ENCODE peak calls at places on chromosomes 11 and 22, in seven cellular contexts. X is MM.1S, H is HCT116, U is IMR-90, B is H9, I is GM23338, Q is trophoblast cell. W is an unnamed sample.

GRCh38 chr11:114183041-114183511 is 113.1 kb upstream of the NNMT start:
- DNase-seq in X (no peak), I (no peak), Q (no peak), B (no peak), H (no peak), U (no peak), W (no peak)

GRCh38 chr11:87451400-87451799 is 413.7 kb downstream of the TMEM135 start:
- DNase-seq in H (no peak), B (no peak), I (peak; percentile 30), X (no peak), Q (peak; percentile 43), U (peak; percentile 33), W (peak; percentile 28)

GRCh38 chr11:5234390-5234834 is at the start of gene HBD:
- DNase-seq in B (no peak), Q (no peak), I (no peak), X (peak; percentile 79), H (no peak), U (peak; percentile 61), W (no peak)

GRCh38 chr22:19612866-19613572 is 88.8 kb upstream of the CLDN5 start:
- DNase-seq in U (no peak), B (no peak), H (no peak), X (no peak), Q (no peak), I (no peak), W (no peak)

GRCh38 chr22:41976961-41977566 is 7.8 kb downstream of the SEPTIN3 start:
- DNase-seq in U (no peak), B (no peak), I (peak; percentile 72), X (no peak), H (no peak), Q (peak; percentile 30), W (peak; percentile 42)

GRCh38 chr11:119166368-119167076 is 2.0 kb upstream of the NLRX1 start:
- DNase-seq in Q (peak; percentile 28), U (peak; percentile 51), I (no peak), H (no peak), X (no peak), B (no peak), W (no peak)

GRCh38 chr11:2708151-2708581 is 8.4 kb upstream of the KCNQ1OT1 start:
- DNase-seq in Q (no peak), B (no peak), H (no peak), U (no peak), I (no peak), X (no peak), W (no peak)

GRCh38 chr11:70191495-70192140 is 11.5 kb upstream of the FADD start:
- DNase-seq in H (peak; percentile 62), Q (peak; percentile 88), I (peak; percentile 90), B (peak; percentile 91), X (peak; percentile 61), U (peak; percentile 49), W (peak; percentile 92)

GRCh38 chr11:1354125-1354938 is 35.4 kb upstream of the BRSK2 start:
- DNase-seq in H (no peak), I (no peak), Q (no peak), U (no peak), B (no peak), X (no peak), W (no peak)

DNA sequence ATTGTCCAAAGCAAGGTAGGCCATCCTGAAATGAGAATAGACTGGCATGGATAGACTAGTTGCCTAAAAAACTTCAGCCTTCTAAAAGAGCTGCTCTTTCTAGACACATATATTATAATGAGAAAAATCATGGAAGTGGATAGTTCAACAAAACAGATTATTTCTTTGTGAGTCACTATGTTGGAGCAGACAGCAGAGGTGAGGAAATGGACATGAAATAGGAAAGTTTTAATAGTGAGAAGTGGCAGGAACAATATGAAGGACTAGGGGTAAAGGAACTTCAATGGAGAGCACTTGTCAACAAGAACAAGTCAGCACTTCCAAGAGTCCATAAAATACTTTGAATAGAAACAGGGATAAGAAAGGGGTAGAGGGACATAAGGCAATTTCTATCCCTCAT is 101.9 kb upstream of the ANO3 start:
- DNase-seq in Q (no peak), U (peak; percentile 35), X (no peak), B (no peak), I (no peak), H (no peak), W (no peak)
- H3K4me2 ChIP-seq in Q (no peak overlapping the region), U (peak overlapping the region; percentile 56), X (no peak overlapping the region), B (no peak overlapping the region), I (no peak overlapping the region), H (no peak overlapping the region), W (no peak overlapping the region)

DNA sequence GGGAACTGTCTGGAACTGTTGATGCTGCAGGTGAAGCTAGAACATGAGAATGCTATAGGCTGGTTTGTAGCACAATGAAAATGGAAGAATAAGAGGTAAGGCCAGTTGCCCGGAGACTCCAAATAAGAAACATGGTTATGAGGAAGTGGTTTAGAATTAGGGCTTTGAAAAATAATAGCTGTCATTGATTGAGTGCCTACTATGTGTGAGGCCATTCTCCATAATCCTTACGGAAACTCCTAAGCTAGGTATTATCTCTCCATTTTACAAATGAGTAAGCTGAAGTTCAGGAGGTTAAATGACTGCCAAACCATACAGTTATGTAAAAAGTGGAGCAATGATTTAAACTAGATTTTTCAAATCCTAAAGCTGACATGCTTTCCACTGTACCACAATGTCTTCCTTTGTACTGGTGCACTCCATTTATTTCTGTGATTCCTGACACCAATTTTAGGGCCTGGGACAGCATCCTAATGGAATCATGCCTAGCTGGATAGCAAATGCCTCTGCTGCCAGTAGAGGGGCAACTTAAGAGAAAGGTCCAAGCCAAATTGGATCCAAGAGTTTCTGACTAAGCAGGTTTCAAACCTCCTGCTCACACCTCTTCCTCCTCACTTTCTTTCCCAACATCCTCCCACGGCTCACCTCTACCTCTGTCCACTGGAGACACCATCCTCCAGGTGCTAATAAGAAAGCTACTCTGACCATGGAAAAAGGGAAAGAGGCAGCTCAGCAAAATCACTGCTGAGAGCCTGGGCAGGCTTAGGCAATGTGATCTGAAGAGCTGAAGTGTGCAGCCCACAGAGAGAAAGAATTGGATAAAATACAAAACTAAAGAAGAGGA is 46.9 kb upstream of the PICALM start:
- DNase-seq in H (no peak), I (no peak), X (no peak), B (no peak), U (peak; percentile 62), Q (no peak), W (no peak)
- H2AFZ ChIP-seq in H (no peak overlapping the region), I (peak overlapping the region; percentile 56), X (peak overlapping the region; percentile 65), B (no peak overlapping the region), U (peak overlapping the region; percentile 23), Q (no peak overlapping the region), W (no peak overlapping the region)

GRCh38 chr11:85481862-85482261 is 145.3 kb downstream of the DLG2 start:
- DNase-seq in I (no peak), U (no peak), H (no peak), Q (no peak), X (no peak), B (no peak), W (no peak)
- H3K27me3 ChIP-seq in I (no peaks in the 10 kb centered on the region), U (no peaks in the 10 kb centered on the region), H (peaks cover 7% of the 10 kb centered on the region), Q (no peaks in the 10 kb centered on the region), X (no peaks in the 10 kb centered on the region), B (no peaks in the 10 kb centered on the region), W (no peaks in the 10 kb centered on the region)

GRCh38 chr22:17562906-17563870 is at the start of gene SLC25A18:
- DNase-seq in X (no peak), I (peak; percentile 84), U (no peak), H (no peak), B (peak; percentile 61), Q (peak; percentile 53), W (peak; percentile 43)
- H3K4me2 ChIP-seq in X (no peak within 1 kb of the TSS), I (peak within 1 kb of the TSS; percentile 40), U (no peak within 1 kb of the TSS), H (no peak within 1 kb of the TSS), B (peak within 1 kb of the TSS; percentile 28), Q (no peak within 1 kb of the TSS), W (peak within 1 kb of the TSS; percentile 11)

GRCh38 chr22:36797988-36798670 is 18.7 kb downstream of the PVALB start:
- DNase-seq in U (no peak), X (no peak), I (peak; percentile 28), B (no peak), H (no peak), Q (no peak), W (peak; percentile 89)
- H2AFZ ChIP-seq in U (no peak overlapping the region), X (no peak overlapping the region), I (no peak overlapping the region), B (no peak overlapping the region), H (no peak overlapping the region), Q (no peak overlapping the region), W (no peak overlapping the region)

DNA sequence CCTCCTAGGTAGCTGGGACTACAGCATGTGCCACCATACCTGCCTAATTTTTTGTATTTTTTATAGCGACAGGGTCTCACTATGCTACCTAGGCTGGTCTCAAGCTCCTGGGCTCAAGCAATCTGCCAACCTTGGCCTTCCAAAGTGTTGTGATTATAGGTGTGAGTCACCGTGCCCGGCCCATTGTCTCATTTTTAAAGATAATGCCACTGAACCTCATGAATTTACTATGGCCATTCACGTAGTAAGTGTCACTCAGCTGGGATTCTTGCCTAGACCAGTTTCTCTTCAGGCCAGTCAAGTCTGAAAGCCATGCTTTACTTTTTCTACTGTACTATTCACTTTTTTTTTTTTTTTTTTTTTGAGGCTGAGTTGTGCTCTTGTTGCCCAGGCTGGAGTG is 22.4 kb downstream of the DEPDC5 start:
- DNase-seq in H (no peak), X (no peak), U (no peak), I (no peak), Q (no peak), B (no peak), W (no peak)
- H3K27me3 ChIP-seq in H (no peaks in the 10 kb centered on the region), X (no peaks in the 10 kb centered on the region), U (no peaks in the 10 kb centered on the region), I (no peaks in the 10 kb centered on the region), Q (no peaks in the 10 kb centered on the region), B (no peaks in the 10 kb centered on the region), W (no peaks in the 10 kb centered on the region)

GRCh38 chr22:49968313-49968830 is 7.8 kb downstream of the PIM3 start:
- DNase-seq in Q (no peak), I (no peak), U (no peak), B (peak; percentile 29), H (no peak), X (peak; percentile 1), W (no peak)

GRCh38 chr22:49971232-49972162 is 10.9 kb downstream of the PIM3 start:
- DNase-seq in H (no peak), U (no peak), I (peak; percentile 61), B (peak; percentile 47), X (peak; percentile 7), Q (peak; percentile 53), W (peak; percentile 64)

GRCh38 chr22:49968831-49969661 is 8.5 kb downstream of the PIM3 start:
- DNase-seq in I (no peak), Q (no peak), B (peak; percentile 40), X (peak; percentile 2), H (no peak), U (no peak), W (peak; percentile 3)

GRCh38 chr22:49970528-49971231 is 10.1 kb downstream of the PIM3 start:
- DNase-seq in H (peak; percentile 98), I (peak; percentile 87), B (peak; percentile 92), X (peak; percentile 68), U (peak; percentile 97), Q (peak; percentile 95), W (peak; percentile 79)

GRCh38 chr22:49969751-49970527 is 9.4 kb downstream of the PIM3 start:
- DNase-seq in U (no peak), I (no peak), B (peak; percentile 25), Q (no peak), X (peak; percentile 4), H (no peak), W (no peak)
- H3K4me2 ChIP-seq in U (no peak overlapping the region), I (no peak overlapping the region), B (no peak overlapping the region), Q (no peak overlapping the region), X (no peak overlapping the region), H (peak overlapping the region; percentile 95), W (no peak overlapping the region)

DNA sequence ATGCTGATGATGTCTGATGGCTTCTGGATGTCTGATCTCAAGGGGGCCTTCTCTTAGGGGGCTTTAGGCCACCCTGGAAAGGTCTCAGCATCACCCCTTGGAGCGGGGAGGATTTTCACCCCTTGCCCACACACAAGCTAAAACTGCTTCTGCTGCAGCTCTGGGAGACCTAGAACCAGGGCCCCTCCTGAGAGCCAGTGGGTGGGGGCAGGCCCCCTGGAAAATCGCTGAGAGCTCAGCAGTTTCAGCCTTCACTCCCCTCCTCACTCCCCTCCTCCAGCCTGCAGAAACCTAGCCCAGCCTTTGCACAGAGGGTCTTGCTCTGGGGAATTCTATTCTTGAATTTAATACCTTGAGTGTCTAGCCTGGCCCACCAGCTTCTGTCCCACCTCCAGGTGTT is 17.2 kb downstream of the CD6 start:
- DNase-seq in H (no peak), X (no peak), Q (no peak), U (no peak), B (no peak), I (no peak), W (no peak)
- H2AFZ ChIP-seq in H (no peak overlapping the region), X (no peak overlapping the region), Q (no peak overlapping the region), U (no peak overlapping the region), B (no peak overlapping the region), I (no peak overlapping the region), W (no peak overlapping the region)